ENCODE peak calls at places on chromosomes 12 and 14, in seven cellular contexts. One of them, this sample, is unnamed.

GRCh38 chr14:35506927-35507326 is 27.0 kb upstream of the INSM2 start:
- DNase-seq in K562: no peak
- DNase-seq in transverse colon: no peak
- DNase-seq in IMR-90: peak
- DNase-seq in neural progenitor cell: no peak
- DNase-seq in heart left ventricle: no peak
- DNase-seq in breast epithelium: no peak
- DNase-seq in this sample: no peak

GRCh38 chr12:126159139-126159538 is 1093.9 kb downstream of the AACS start:
- DNase-seq in K562: no peak
- DNase-seq in transverse colon: no peak
- DNase-seq in IMR-90: no peak
- DNase-seq in neural progenitor cell: no peak
- DNase-seq in heart left ventricle: no peak
- DNase-seq in breast epithelium: no peak
- DNase-seq in this sample: no peak

GRCh38 chr14:33699300-33699699 is 251.6 kb downstream of the EGLN3 start:
- DNase-seq in K562: no peak
- DNase-seq in transverse colon: no peak
- DNase-seq in IMR-90: no peak
- DNase-seq in neural progenitor cell: no peak
- DNase-seq in heart left ventricle: no peak
- DNase-seq in breast epithelium: no peak
- DNase-seq in this sample: no peak

GRCh38 chr14:21032326-21033154 is 2.1 kb downstream of the RNASE13 start:
- DNase-seq in K562: no peak
- DNase-seq in transverse colon: no peak
- DNase-seq in IMR-90: no peak
- DNase-seq in neural progenitor cell: no peak
- DNase-seq in heart left ventricle: no peak
- DNase-seq in breast epithelium: no peak
- DNase-seq in this sample: no peak

GRCh38 chr12:119645535-119646059 is 22.3 kb upstream of the PRKAB1 start:
- DNase-seq in K562: no peak
- DNase-seq in transverse colon: no peak
- DNase-seq in IMR-90: no peak
- DNase-seq in neural progenitor cell: no peak
- DNase-seq in heart left ventricle: no peak
- DNase-seq in breast epithelium: no peak
- DNase-seq in this sample: no peak

GRCh38 chr14:65000868-65001600 is 14.3 kb downstream of the FNTB start:
- DNase-seq in K562: no peak
- DNase-seq in transverse colon: no peak
- DNase-seq in IMR-90: peak
- DNase-seq in neural progenitor cell: no peak
- DNase-seq in heart left ventricle: no peak
- DNase-seq in breast epithelium: no peak
- DNase-seq in this sample: no peak

GRCh38 chr12:89782807-89783206 is 74.2 kb upstream of the ATP2B1 start:
- DNase-seq in K562: no peak
- DNase-seq in transverse colon: no peak
- DNase-seq in IMR-90: peak
- DNase-seq in neural progenitor cell: no peak
- DNase-seq in heart left ventricle: no peak
- DNase-seq in breast epithelium: no peak
- DNase-seq in this sample: no peak

GRCh38 chr12:26032719-26033241 is 74.3 kb downstream of the RASSF8 start:
- DNase-seq in K562: no peak
- DNase-seq in transverse colon: no peak
- DNase-seq in IMR-90: no peak
- DNase-seq in neural progenitor cell: no peak
- DNase-seq in heart left ventricle: no peak
- DNase-seq in breast epithelium: no peak
- DNase-seq in this sample: no peak

GRCh38 chr12:14396071-14396470 is 30.6 kb downstream of the ATF7IP start:
- DNase-seq in K562: no peak
- DNase-seq in transverse colon: no peak
- DNase-seq in IMR-90: peak
- DNase-seq in neural progenitor cell: no peak
- DNase-seq in heart left ventricle: no peak
- DNase-seq in breast epithelium: no peak
- DNase-seq in this sample: no peak

GRCh38 chr12:118190266-118190665 is 54.3 kb downstream of the PEBP1 start:
- DNase-seq in K562: no peak
- DNase-seq in transverse colon: no peak
- DNase-seq in IMR-90: peak
- DNase-seq in neural progenitor cell: peak
- DNase-seq in heart left ventricle: no peak
- DNase-seq in breast epithelium: no peak
- DNase-seq in this sample: no peak

GRCh38 chr12:123269395-123269892 is 2.2 kb downstream of the CDK2AP1 start:
- DNase-seq in K562: no peak
- DNase-seq in transverse colon: peak
- DNase-seq in IMR-90: peak
- DNase-seq in neural progenitor cell: peak
- DNase-seq in heart left ventricle: peak
- DNase-seq in breast epithelium: peak
- DNase-seq in this sample: peak

GRCh38 chr14:52949711-52950409 is 990 bp downstream of the FERMT2 start:
- DNase-seq in K562: no peak
- DNase-seq in transverse colon: no peak
- DNase-seq in IMR-90: peak
- DNase-seq in neural progenitor cell: peak
- DNase-seq in heart left ventricle: peak
- DNase-seq in breast epithelium: no peak
- DNase-seq in this sample: no peak

DNA sequence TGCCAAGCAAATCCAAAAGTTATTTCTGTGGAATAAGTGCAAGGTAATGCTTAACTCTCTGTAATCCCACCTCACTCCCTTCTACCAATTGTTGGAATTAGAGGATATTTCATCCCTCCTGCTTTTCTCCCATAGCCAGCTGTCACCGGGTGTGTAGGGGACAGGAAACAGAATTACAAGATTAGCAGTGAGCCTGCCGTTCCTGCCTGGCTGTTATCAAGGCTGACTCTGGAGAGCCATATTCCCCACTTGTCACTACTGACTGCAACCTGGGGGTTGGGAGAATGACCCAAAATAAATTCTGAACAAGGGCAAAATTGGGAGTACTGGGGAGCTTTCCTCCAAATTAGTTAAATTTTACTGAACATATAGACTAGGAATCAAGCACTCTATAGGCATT is 24.8 kb downstream of the TBX5 start:
- DNase-seq in K562: no peak
- DNase-seq in transverse colon: no peak
- DNase-seq in IMR-90: no peak
- DNase-seq in neural progenitor cell: no peak
- DNase-seq in heart left ventricle: peak
- DNase-seq in breast epithelium: no peak
- DNase-seq in this sample: no peak
- H3K27ac ChIP-seq in K562: no peak
- H3K27ac ChIP-seq in transverse colon: no peak
- H3K27ac ChIP-seq in IMR-90: no peak
- H3K27ac ChIP-seq in neural progenitor cell: no peak
- H3K27ac ChIP-seq in heart left ventricle: peak
- H3K27ac ChIP-seq in breast epithelium: no peak
- H3K27ac ChIP-seq in this sample: no peak

GRCh38 chr14:97780804-97781203 is 983.6 kb downstream of the VRK1 start:
- DNase-seq in K562: no peak
- DNase-seq in transverse colon: no peak
- DNase-seq in IMR-90: no peak
- DNase-seq in neural progenitor cell: no peak
- DNase-seq in heart left ventricle: no peak
- DNase-seq in breast epithelium: no peak
- DNase-seq in this sample: no peak

GRCh38 chr14:97776890-97777564 is 979.8 kb downstream of the VRK1 start:
- DNase-seq in K562: no peak
- DNase-seq in transverse colon: no peak
- DNase-seq in IMR-90: no peak
- DNase-seq in neural progenitor cell: no peak
- DNase-seq in heart left ventricle: no peak
- DNase-seq in breast epithelium: peak
- DNase-seq in this sample: no peak

GRCh38 chr14:97777622-97778021 is 980.4 kb downstream of the VRK1 start:
- DNase-seq in K562: no peak
- DNase-seq in transverse colon: no peak
- DNase-seq in IMR-90: no peak
- DNase-seq in neural progenitor cell: no peak
- DNase-seq in heart left ventricle: no peak
- DNase-seq in breast epithelium: no peak
- DNase-seq in this sample: no peak

GRCh38 chr14:97781961-97782360 is 984.8 kb downstream of the VRK1 start:
- DNase-seq in K562: no peak
- DNase-seq in transverse colon: no peak
- DNase-seq in IMR-90: no peak
- DNase-seq in neural progenitor cell: no peak
- DNase-seq in heart left ventricle: no peak
- DNase-seq in breast epithelium: no peak
- DNase-seq in this sample: no peak

GRCh38 chr14:97779140-97779539 is 982.0 kb downstream of the VRK1 start:
- DNase-seq in K562: no peak
- DNase-seq in transverse colon: no peak
- DNase-seq in IMR-90: no peak
- DNase-seq in neural progenitor cell: no peak
- DNase-seq in heart left ventricle: no peak
- DNase-seq in breast epithelium: no peak
- DNase-seq in this sample: no peak
- H3K4me3 ChIP-seq in K562: no peak
- H3K4me3 ChIP-seq in transverse colon: no peak
- H3K4me3 ChIP-seq in IMR-90: no peak
- H3K4me3 ChIP-seq in neural progenitor cell: no peak
- H3K4me3 ChIP-seq in heart left ventricle: no peak
- H3K4me3 ChIP-seq in breast epithelium: no peak
- H3K4me3 ChIP-seq in this sample: no peak

DNA sequence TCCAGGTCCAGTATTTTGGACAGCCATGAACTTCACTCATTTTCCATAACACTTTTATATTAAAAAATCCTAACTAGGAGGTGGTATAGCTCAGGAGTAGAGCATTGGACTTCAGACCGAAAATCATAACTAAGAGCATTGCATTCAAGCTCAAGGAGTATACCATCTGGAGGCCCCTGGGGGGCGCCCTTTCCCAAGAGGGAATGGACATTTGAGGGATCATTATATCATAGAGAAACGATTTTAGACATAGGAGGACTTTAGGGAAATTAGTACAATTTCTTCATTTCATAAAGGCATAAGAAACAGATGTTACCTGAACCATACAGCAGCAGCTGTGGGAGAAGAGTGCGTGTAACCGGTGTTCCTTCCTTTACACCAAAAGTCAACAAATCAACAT is 5.2 kb upstream of the ATG14 start:
- DNase-seq in K562: peak
- DNase-seq in transverse colon: peak
- DNase-seq in IMR-90: no peak
- DNase-seq in neural progenitor cell: peak
- DNase-seq in heart left ventricle: no peak
- DNase-seq in breast epithelium: no peak
- DNase-seq in this sample: no peak
- TF ChIP-seq CTCF in K562: peak
- TF ChIP-seq CTCF in transverse colon: peak
- TF ChIP-seq CTCF in IMR-90: peak
- TF ChIP-seq CTCF in neural progenitor cell: peak
- TF ChIP-seq CTCF in heart left ventricle: peak
- TF ChIP-seq CTCF in breast epithelium: no peak
- TF ChIP-seq CTCF in this sample: peak

DNA sequence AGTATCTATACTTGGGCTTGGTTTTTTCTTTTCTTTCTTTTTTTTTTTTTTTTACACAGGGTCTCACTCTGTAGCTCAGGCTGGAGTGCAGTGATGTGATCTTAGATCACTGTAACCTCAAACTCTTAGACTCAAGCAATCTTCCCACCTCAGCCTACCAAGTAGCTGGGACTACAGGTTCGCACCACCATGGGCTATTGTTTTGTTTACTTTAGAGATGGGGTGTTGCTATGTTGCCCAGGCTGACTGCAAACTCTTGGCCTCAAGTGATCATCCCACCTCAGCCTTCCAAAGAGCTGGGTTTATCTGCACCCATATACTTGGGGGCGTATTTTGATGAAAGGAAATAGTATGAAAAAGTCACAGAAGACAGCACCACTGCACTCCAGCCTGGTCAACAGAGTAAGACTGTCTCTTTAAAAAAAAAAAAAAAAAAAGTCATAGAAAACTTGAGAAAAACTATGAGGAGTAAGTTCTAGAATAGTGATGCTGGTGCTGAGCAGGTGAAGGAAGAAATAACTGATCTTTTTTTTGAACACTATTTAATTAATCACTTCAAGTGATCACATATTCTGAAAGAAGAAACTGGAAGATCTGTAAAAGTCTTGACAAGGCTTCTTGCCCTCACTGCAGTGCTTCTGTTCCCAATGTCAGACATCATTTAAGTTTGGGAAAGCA is 53.8 kb upstream of the NPFF start:
- DNase-seq in K562: no peak
- DNase-seq in transverse colon: no peak
- DNase-seq in IMR-90: no peak
- DNase-seq in neural progenitor cell: no peak
- DNase-seq in heart left ventricle: no peak
- DNase-seq in breast epithelium: no peak
- DNase-seq in this sample: no peak
- H3K27ac ChIP-seq in K562: no peak
- H3K27ac ChIP-seq in transverse colon: peak
- H3K27ac ChIP-seq in IMR-90: no peak
- H3K27ac ChIP-seq in neural progenitor cell: no peak
- H3K27ac ChIP-seq in heart left ventricle: no peak
- H3K27ac ChIP-seq in breast epithelium: peak
- H3K27ac ChIP-seq in this sample: peak

GRCh38 chr12:2142068-2142467 is 89.3 kb downstream of the CACNA1C start:
- DNase-seq in K562: no peak
- DNase-seq in transverse colon: no peak
- DNase-seq in IMR-90: no peak
- DNase-seq in neural progenitor cell: no peak
- DNase-seq in heart left ventricle: no peak
- DNase-seq in breast epithelium: no peak
- DNase-seq in this sample: no peak

GRCh38 chr12:2149091-2149490 is 96.3 kb downstream of the CACNA1C start:
- DNase-seq in K562: no peak
- DNase-seq in transverse colon: no peak
- DNase-seq in IMR-90: peak
- DNase-seq in neural progenitor cell: no peak
- DNase-seq in heart left ventricle: no peak
- DNase-seq in breast epithelium: no peak
- DNase-seq in this sample: no peak

GRCh38 chr12:2140858-2141519 is 88.2 kb downstream of the CACNA1C start:
- DNase-seq in K562: no peak
- DNase-seq in transverse colon: no peak
- DNase-seq in IMR-90: no peak
- DNase-seq in neural progenitor cell: no peak
- DNase-seq in heart left ventricle: no peak
- DNase-seq in breast epithelium: no peak
- DNase-seq in this sample: no peak

GRCh38 chr12:2147335-2147734 is 94.5 kb downstream of the CACNA1C start:
- DNase-seq in K562: no peak
- DNase-seq in transverse colon: no peak
- DNase-seq in IMR-90: no peak
- DNase-seq in neural progenitor cell: no peak
- DNase-seq in heart left ventricle: no peak
- DNase-seq in breast epithelium: no peak
- DNase-seq in this sample: no peak

GRCh38 chr12:2145433-2145832 is 92.6 kb downstream of the CACNA1C start:
- DNase-seq in K562: no peak
- DNase-seq in transverse colon: no peak
- DNase-seq in IMR-90: no peak
- DNase-seq in neural progenitor cell: no peak
- DNase-seq in heart left ventricle: no peak
- DNase-seq in breast epithelium: no peak
- DNase-seq in this sample: no peak
- H3K4me3 ChIP-seq in K562: no peak
- H3K4me3 ChIP-seq in transverse colon: no peak
- H3K4me3 ChIP-seq in IMR-90: no peak
- H3K4me3 ChIP-seq in neural progenitor cell: no peak
- H3K4me3 ChIP-seq in heart left ventricle: no peak
- H3K4me3 ChIP-seq in breast epithelium: no peak
- H3K4me3 ChIP-seq in this sample: no peak

GRCh38 chr12:50678650-50679049 is 85.3 kb upstream of the ATF1 start:
- DNase-seq in K562: no peak
- DNase-seq in transverse colon: no peak
- DNase-seq in IMR-90: no peak
- DNase-seq in neural progenitor cell: no peak
- DNase-seq in heart left ventricle: no peak
- DNase-seq in breast epithelium: no peak
- DNase-seq in this sample: no peak
- TF ChIP-seq CTCF in K562: no peak
- TF ChIP-seq CTCF in transverse colon: no peak
- TF ChIP-seq CTCF in IMR-90: no peak
- TF ChIP-seq CTCF in neural progenitor cell: no peak
- TF ChIP-seq CTCF in heart left ventricle: no peak
- TF ChIP-seq CTCF in breast epithelium: no peak
- TF ChIP-seq CTCF in this sample: no peak